ENCODE peak calls at places on chromosomes 7 and 10, in ten cellular contexts. S is fibroblast of lung; N is CD8-positive, alpha-beta memory T cell; M is HepG2; P is left ventricle myocardium inferior; B is prostate gland; F is right lobe of liver; Q is HCT116; X is ovary; O is lower lobe of right lung. R is an unnamed sample.

GRCh38 chr7:70390251-70390650 is 741.7 kb upstream of the GALNT17 start:
- DNase-seq in S (no peak), N (no peak), M (no peak), P (no peak), B (no peak), F (no peak), Q (no peak), X (no peak), O (no peak), R (no peak)

GRCh38 chr7:91347288-91347687 is 83.1 kb downstream of the FZD1 start:
- DNase-seq in S (peak; percentile 42), N (no peak), M (no peak), P (no peak), B (peak; percentile 24), F (no peak), Q (no peak), X (no peak), O (no peak), R (no peak)

GRCh38 chr10:102133373-102134195 is 744 bp downstream of the PPRC1 start:
- DNase-seq in S (peak; percentile 77), N (no peak), M (peak; percentile 78), P (peak; percentile 74), B (peak; percentile 51), F (peak; percentile 79), Q (no peak), X (peak; percentile 92), O (peak; percentile 82), R (peak; percentile 83)

GRCh38 chr7:111103678-111104274 is 12.8 kb downstream of the LRRN3 start:
- DNase-seq in S (no peak), N (no peak), M (no peak), P (no peak), B (no peak), F (no peak), Q (no peak), X (no peak), O (no peak), R (no peak)

GRCh38 chr10:103602028-103602851 is 108.7 kb downstream of the NEURL1 start:
- DNase-seq in S (no peak), N (no peak), M (no peak), P (no peak), B (no peak), F (no peak), Q (no peak), X (no peak), O (no peak), R (no peak)

GRCh38 chr10:79335470-79336235 is 11.6 kb upstream of the PPIF start:
- DNase-seq in S (no peak), N (no peak), M (peak; percentile 97), P (no peak), B (no peak), F (peak; percentile 93), Q (no peak), X (peak; percentile 63), O (no peak), R (no peak)

GRCh38 chr10:8502611-8503010 is 448.1 kb downstream of the GATA3 start:
- DNase-seq in S (no peak), N (no peak), M (no peak), P (no peak), B (no peak), F (no peak), Q (no peak), X (no peak), O (no peak), R (no peak)

GRCh38 chr10:116238036-116238435 is 35.0 kb downstream of the GFRA1 start:
- DNase-seq in S (no peak), N (no peak), M (no peak), P (no peak), B (no peak), F (no peak), Q (no peak), X (no peak), O (no peak), R (no peak)

GRCh38 chr7:22375359-22376048 is 18.6 kb upstream of the RAPGEF5 start:
- DNase-seq in S (no peak), N (no peak), M (no peak), P (no peak), B (no peak), F (no peak), Q (no peak), X (no peak), O (no peak), R (no peak)

GRCh38 chr7:26159243-26159642 is 7.2 kb downstream of the NFE2L3 start:
- DNase-seq in S (no peak), N (no peak), M (peak; percentile 70), P (no peak), B (no peak), F (no peak), Q (no peak), X (no peak), O (no peak), R (no peak)

GRCh38 chr7:26153823-26154783 is 2.1 kb downstream of the NFE2L3 start:
- DNase-seq in S (peak; percentile 38), N (no peak), M (no peak), P (no peak), B (no peak), F (no peak), Q (no peak), X (no peak), O (no peak), R (peak; percentile 41)

GRCh38 chr7:26157520-26158105 is 5.6 kb downstream of the NFE2L3 start:
- DNase-seq in S (no peak), N (no peak), M (no peak), P (no peak), B (no peak), F (no peak), Q (no peak), X (no peak), O (no peak), R (no peak)

GRCh38 chr7:26155531-26156375 is 3.8 kb downstream of the NFE2L3 start:
- DNase-seq in S (peak; percentile 44), N (no peak), M (peak; percentile 39), P (no peak), B (no peak), F (no peak), Q (no peak), X (no peak), O (no peak), R (no peak)

DNA sequence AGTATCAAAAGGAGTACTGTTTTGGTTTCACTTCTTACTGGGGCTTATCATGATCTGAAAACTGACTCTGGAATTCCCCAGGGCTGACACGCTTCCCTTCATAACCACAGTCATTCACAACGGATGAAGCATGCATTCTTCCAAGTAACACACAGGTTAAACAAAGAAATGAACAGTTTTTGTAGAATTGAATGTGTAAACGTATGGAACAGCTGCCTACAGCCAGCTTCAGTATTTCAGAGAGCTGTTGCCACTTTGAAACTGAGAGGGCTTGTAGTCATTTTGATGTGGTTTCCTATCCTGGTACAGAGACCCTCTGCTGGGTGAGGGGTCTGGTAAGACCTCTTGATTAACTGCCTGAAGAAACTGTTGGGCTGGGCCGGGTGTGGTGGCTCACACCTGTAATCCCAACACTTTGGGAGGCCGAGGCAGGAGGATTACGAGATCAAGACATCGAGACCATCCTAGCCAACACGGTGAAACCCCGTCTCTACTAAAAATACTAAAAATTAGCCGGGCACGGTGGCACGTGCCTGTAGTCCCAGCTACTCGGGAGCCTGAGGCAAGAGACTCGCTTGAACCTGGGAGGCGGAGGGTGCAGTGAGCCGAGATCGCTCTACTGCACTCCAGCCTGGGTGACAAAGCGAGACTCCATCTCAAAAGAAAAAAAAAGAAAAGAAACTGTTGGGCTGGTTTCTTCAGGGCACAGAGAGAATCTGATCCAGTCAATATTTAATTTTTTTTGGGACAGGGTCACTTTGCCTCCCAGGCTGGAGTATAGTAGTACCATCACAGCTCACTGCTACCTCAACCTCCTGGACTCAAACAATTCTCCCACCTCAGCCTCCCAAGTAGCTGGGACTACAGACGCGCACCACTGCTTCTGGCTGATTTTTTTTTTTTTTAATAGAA is 4.7 kb downstream of the NFE2L3 start:
- DNase-seq in S (peak; percentile 89), N (no peak), M (peak; percentile 81), P (no peak), B (no peak), F (no peak), Q (peak; percentile 28), X (no peak), O (no peak), R (no peak)
- H3K4me3 ChIP-seq in S (no peak overlapping the region), N (peak overlapping the region; percentile 54), M (no peak overlapping the region), P (peak overlapping the region; percentile 19), B (no peak overlapping the region), F (no peak overlapping the region), Q (no peak overlapping the region), X (no peak overlapping the region), O (peak overlapping the region; percentile 12), R (no peak overlapping the region)

DNA sequence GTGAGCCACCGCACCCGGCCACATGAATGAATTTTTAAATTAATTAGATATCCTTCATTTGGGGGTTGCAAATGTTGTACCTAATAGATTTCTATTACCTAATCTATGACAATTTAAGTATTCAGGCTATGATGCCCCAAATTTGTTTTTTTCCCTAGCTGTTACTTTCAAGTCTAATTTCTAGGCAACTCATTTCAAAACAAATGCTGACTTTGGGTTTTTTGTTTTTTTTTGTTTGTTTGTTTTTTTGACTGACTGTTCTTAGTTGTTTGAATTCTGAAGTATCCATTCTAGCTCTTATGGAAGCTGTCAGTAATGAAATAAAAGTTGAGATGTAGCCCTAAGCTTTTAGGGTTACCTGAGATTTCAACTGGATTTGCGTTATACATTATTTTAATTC is 62.3 kb downstream of the CREM start:
- DNase-seq in S (no peak), N (no peak), M (no peak), P (no peak), B (no peak), F (no peak), Q (no peak), X (no peak), O (no peak), R (no peak)
- H3K27me3 ChIP-seq in S (no peaks in the 10 kb centered on the region), N (no peaks in the 10 kb centered on the region), M (no peaks in the 10 kb centered on the region), P (no peaks in the 10 kb centered on the region), B (no peaks in the 10 kb centered on the region), F (no peaks in the 10 kb centered on the region), Q (no peaks in the 10 kb centered on the region), X (no peaks in the 10 kb centered on the region), O (no peaks in the 10 kb centered on the region), R (no peaks in the 10 kb centered on the region)

GRCh38 chr7:75969704-75970498 is 24.5 kb downstream of the TMEM120A start:
- DNase-seq in S (no peak), N (no peak), M (no peak), P (no peak), B (no peak), F (no peak), Q (no peak), X (no peak), O (no peak), R (no peak)
- H3K27ac ChIP-seq in S (peak overlapping the region; percentile 9), N (no peak overlapping the region), M (no peak overlapping the region), P (peak overlapping the region; percentile 89), B (peak overlapping the region; percentile 56), F (peak overlapping the region; percentile 79), Q (no peak overlapping the region), X (peak overlapping the region; percentile 40), O (no peak overlapping the region), R (no peak overlapping the region)

DNA sequence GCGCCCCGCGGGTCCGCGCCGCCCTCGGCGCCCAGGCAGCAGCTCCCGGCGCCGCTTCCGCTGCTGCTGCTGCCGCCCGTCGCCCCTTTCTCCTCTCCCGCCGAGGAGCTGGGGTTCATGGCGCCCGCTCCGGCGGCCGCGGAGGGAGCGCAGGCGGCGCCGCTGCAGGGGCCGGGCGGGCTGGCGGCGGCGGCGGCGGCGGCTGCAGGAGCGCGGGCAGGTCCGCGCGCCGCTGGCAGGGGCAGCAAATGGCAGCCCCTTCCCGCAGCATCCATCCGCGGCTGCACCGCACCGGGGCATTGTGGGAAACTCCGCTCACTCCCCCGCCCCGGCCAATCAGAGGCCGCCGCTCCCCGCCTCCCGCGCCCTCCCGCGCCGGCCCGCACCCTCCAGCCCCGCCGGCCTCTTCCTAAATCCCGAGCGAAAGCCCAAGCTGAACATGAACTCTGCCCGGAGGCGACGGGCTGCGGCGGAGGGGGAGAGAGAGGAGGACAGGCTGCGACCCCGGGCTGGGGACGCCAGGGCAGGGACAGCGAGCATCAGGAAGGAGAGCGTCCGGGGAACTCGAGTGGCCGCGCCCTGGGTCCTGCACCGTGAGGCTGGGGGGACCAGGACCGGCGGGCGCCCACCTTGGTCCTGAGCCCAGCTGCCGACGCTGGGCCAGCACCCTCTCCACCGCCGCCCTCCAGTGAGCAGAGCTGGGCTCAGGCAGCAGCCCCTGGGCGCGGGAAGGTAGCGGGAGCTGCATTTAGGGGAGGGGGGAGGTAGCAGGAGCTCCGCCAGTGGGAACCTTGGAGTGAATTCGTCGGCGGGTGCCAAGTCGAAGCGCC is at the start of gene DGKI:
- DNase-seq in S (no peak), N (no peak), M (no peak), P (no peak), B (no peak), F (no peak), Q (no peak), X (no peak), O (peak; percentile 37), R (peak; percentile 67)
- H3K4me3 ChIP-seq in S (peak within 1 kb of the TSS; percentile 33), N (no peak within 1 kb of the TSS), M (peak within 1 kb of the TSS; percentile 66), P (peak within 1 kb of the TSS; percentile 61), B (peak within 1 kb of the TSS; percentile 17), F (no peak within 1 kb of the TSS), Q (no peak within 1 kb of the TSS), X (peak within 1 kb of the TSS; percentile 30), O (peak within 1 kb of the TSS; percentile 33), R (no peak within 1 kb of the TSS)

R was measured in pancreas.